ENCODE peak calls at places on chromosomes 12 and 14, in four cellular contexts. One of them, this sample, is unnamed.
A peak's percentile ranks its signal among the peaks of the same experiment; 100 is the strongest.

GRCh38 chr14:54329082-54329695 is 67.6 kb upstream of the CDKN3 start:
- DNase-seq in sigmoid colon: no peak
- DNase-seq in breast epithelium: no peak
- DNase-seq in transverse colon: peak; percentile 34
- DNase-seq in this sample: no peak

GRCh38 chr14:31690056-31690455 is 128.9 kb downstream of the NUBPL start:
- DNase-seq in sigmoid colon: no peak
- DNase-seq in breast epithelium: no peak
- DNase-seq in transverse colon: no peak
- DNase-seq in this sample: no peak

GRCh38 chr14:94946244-94946643 is 176.3 kb upstream of the GSC start:
- DNase-seq in sigmoid colon: no peak
- DNase-seq in breast epithelium: no peak
- DNase-seq in transverse colon: no peak
- DNase-seq in this sample: no peak

GRCh38 chr12:13204428-13204827 is 7.9 kb downstream of the EMP1 start:
- DNase-seq in sigmoid colon: no peak
- DNase-seq in breast epithelium: no peak
- DNase-seq in transverse colon: no peak
- DNase-seq in this sample: no peak

GRCh38 chr14:61811882-61812346 is 49.7 kb downstream of the SNAPC1 start:
- DNase-seq in sigmoid colon: no peak
- DNase-seq in breast epithelium: no peak
- DNase-seq in transverse colon: no peak
- DNase-seq in this sample: no peak

GRCh38 chr14:73223049-73223448 is 14.3 kb upstream of the PAPLN start:
- DNase-seq in sigmoid colon: no peak
- DNase-seq in breast epithelium: no peak
- DNase-seq in transverse colon: no peak
- DNase-seq in this sample: no peak

GRCh38 chr12:92075425-92075891 is 70.2 kb downstream of the BTG1 start:
- DNase-seq in sigmoid colon: no peak
- DNase-seq in breast epithelium: no peak
- DNase-seq in transverse colon: no peak
- DNase-seq in this sample: no peak

GRCh38 chr12:70920251-70920851 is at the start of gene PTPRR:
- DNase-seq in sigmoid colon: no peak
- DNase-seq in breast epithelium: no peak
- DNase-seq in transverse colon: no peak
- DNase-seq in this sample: no peak

GRCh38 chr12:15527201-15527782 is 205.0 kb downstream of the PTPRO start:
- DNase-seq in sigmoid colon: no peak
- DNase-seq in breast epithelium: no peak
- DNase-seq in transverse colon: peak; percentile 36
- DNase-seq in this sample: no peak

GRCh38 chr14:50407089-50407813 is 10.6 kb upstream of the CDKL1 start:
- DNase-seq in sigmoid colon: no peak
- DNase-seq in breast epithelium: no peak
- DNase-seq in transverse colon: no peak
- DNase-seq in this sample: no peak

GRCh38 chr14:76497550-76498484 is 121.9 kb downstream of the ESRRB start:
- DNase-seq in sigmoid colon: peak; percentile 55
- DNase-seq in breast epithelium: no peak
- DNase-seq in transverse colon: no peak
- DNase-seq in this sample: no peak

GRCh38 chr12:77734489-77734888 is 96.2 kb upstream of the NAV3 start:
- DNase-seq in sigmoid colon: no peak
- DNase-seq in breast epithelium: no peak
- DNase-seq in transverse colon: no peak
- DNase-seq in this sample: no peak

GRCh38 chr14:76977793-76978730 is 50.4 kb downstream of the IRF2BPL start:
- DNase-seq in sigmoid colon: peak; percentile 82
- DNase-seq in breast epithelium: peak; percentile 61
- DNase-seq in transverse colon: peak; percentile 46
- DNase-seq in this sample: no peak

GRCh38 chr14:106790189-106791036 is 1264.0 kb downstream of the TMEM121 start:
- DNase-seq in sigmoid colon: no peak
- DNase-seq in breast epithelium: peak; percentile 22
- DNase-seq in transverse colon: peak; percentile 89
- DNase-seq in this sample: no peak

GRCh38 chr12:11704094-11704493 is 54.6 kb downstream of the ETV6 start:
- DNase-seq in sigmoid colon: no peak
- DNase-seq in breast epithelium: no peak
- DNase-seq in transverse colon: no peak
- DNase-seq in this sample: no peak

GRCh38 chr12:107734139-107734538 is 26.8 kb downstream of the PRDM4 start:
- DNase-seq in sigmoid colon: no peak
- DNase-seq in breast epithelium: no peak
- DNase-seq in transverse colon: no peak
- DNase-seq in this sample: no peak

GRCh38 chr12:7479784-7480183 is 23.8 kb downstream of the CD163 start:
- DNase-seq in sigmoid colon: no peak
- DNase-seq in breast epithelium: no peak
- DNase-seq in transverse colon: no peak
- DNase-seq in this sample: no peak

GRCh38 chr12:58871557-58871956 is 48.7 kb downstream of the LRIG3 start:
- DNase-seq in sigmoid colon: no peak
- DNase-seq in breast epithelium: no peak
- DNase-seq in transverse colon: no peak
- DNase-seq in this sample: no peak

GRCh38 chr12:26239508-26240328 is 44.3 kb downstream of the SSPN start:
- DNase-seq in sigmoid colon: peak; percentile 93
- DNase-seq in breast epithelium: peak; percentile 95
- DNase-seq in transverse colon: no peak
- DNase-seq in this sample: peak; percentile 63

GRCh38 chr12:124557518-124558223 is 9.7 kb downstream of the NCOR2 start:
- DNase-seq in sigmoid colon: no peak
- DNase-seq in breast epithelium: no peak
- DNase-seq in transverse colon: no peak
- DNase-seq in this sample: no peak

GRCh38 chr12:89278862-89279261 is 73.4 kb downstream of the DUSP6 start:
- DNase-seq in sigmoid colon: no peak
- DNase-seq in breast epithelium: no peak
- DNase-seq in transverse colon: no peak
- DNase-seq in this sample: no peak

GRCh38 chr14:103113303-103113702 is 10.0 kb upstream of the TNFAIP2 start:
- DNase-seq in sigmoid colon: no peak
- DNase-seq in breast epithelium: no peak
- DNase-seq in transverse colon: no peak
- DNase-seq in this sample: no peak
- H3K4me1 ChIP-seq in sigmoid colon: peaks cover 20% of the 10 kb centered on the region
- H3K4me1 ChIP-seq in breast epithelium: peaks cover 14% of the 10 kb centered on the region
- H3K4me1 ChIP-seq in transverse colon: peaks cover 22% of the 10 kb centered on the region
- H3K4me1 ChIP-seq in this sample: no peaks in the 10 kb centered on the region

DNA sequence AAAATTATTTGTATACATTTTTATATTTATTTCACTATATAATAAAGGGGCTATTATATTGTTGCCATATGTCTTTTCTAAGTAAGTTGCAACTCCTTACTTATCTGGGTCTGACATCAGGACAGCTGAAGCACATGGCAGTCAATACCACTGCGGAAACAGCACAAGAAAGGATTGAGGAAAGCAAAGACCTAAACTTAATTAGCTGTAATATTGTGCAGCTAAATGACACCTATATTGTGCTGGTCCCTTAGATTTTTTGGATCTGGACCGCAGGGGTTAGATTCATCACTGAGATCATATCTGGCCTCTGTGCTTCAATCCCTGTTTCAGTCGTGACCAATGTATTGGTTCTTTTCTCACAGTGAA is 359.6 kb upstream of the DIO2 start:
- DNase-seq in sigmoid colon: no peak
- DNase-seq in breast epithelium: no peak
- DNase-seq in transverse colon: no peak
- DNase-seq in this sample: no peak
- H3K27ac ChIP-seq in sigmoid colon: no peak overlapping the region
- H3K27ac ChIP-seq in breast epithelium: no peak overlapping the region
- H3K27ac ChIP-seq in transverse colon: no peak overlapping the region
- H3K27ac ChIP-seq in this sample: no peak overlapping the region

GRCh38 chr14:90627478-90627877 is 188.8 kb downstream of the TTC7B start:
- DNase-seq in sigmoid colon: no peak
- DNase-seq in breast epithelium: no peak
- DNase-seq in transverse colon: no peak
- DNase-seq in this sample: no peak

GRCh38 chr14:90628825-90629224 is 187.4 kb downstream of the TTC7B start:
- DNase-seq in sigmoid colon: peak; percentile 76
- DNase-seq in breast epithelium: no peak
- DNase-seq in transverse colon: no peak
- DNase-seq in this sample: no peak

GRCh38 chr14:90624732-90625444 is 191.3 kb downstream of the TTC7B start:
- DNase-seq in sigmoid colon: no peak
- DNase-seq in breast epithelium: no peak
- DNase-seq in transverse colon: no peak
- DNase-seq in this sample: peak; percentile 63

GRCh38 chr14:90625445-90625844 is 190.8 kb downstream of the TTC7B start:
- DNase-seq in sigmoid colon: no peak
- DNase-seq in breast epithelium: no peak
- DNase-seq in transverse colon: no peak
- DNase-seq in this sample: no peak

GRCh38 chr14:90626550-90626949 is 189.7 kb downstream of the TTC7B start:
- DNase-seq in sigmoid colon: peak; percentile 94
- DNase-seq in breast epithelium: peak; percentile 71
- DNase-seq in transverse colon: peak; percentile 24
- DNase-seq in this sample: peak; percentile 84
- TF ChIP-seq POLR2AphosphoS5 in sigmoid colon: peak; percentile 95
- TF ChIP-seq POLR2AphosphoS5 in breast epithelium: no peak
- TF ChIP-seq POLR2AphosphoS5 in transverse colon: peak; percentile 41
- TF ChIP-seq POLR2AphosphoS5 in this sample: peak; percentile 85

DNA sequence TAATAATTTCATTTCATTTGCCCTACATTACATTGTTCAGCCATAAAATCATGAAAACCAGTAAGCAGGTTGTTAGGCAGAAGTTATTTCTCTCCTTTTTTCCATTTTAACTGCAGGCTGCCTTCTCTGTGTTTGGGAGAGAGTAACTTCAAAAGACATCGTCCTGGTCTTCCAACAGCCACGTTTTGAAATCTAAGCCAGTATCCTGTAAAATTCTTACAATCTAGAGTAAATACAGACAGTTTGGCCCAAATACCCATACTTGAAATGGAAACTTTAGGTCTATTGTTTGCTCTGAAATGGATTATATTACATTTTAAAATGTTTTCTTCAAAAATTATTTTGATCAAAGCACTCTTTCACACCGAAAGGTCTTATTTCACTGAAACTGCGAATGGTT is 66.1 kb upstream of the SLCO1C1 start:
- DNase-seq in sigmoid colon: no peak
- DNase-seq in breast epithelium: no peak
- DNase-seq in transverse colon: no peak
- DNase-seq in this sample: no peak
- H3K4me1 ChIP-seq in sigmoid colon: peaks cover 36% of the 10 kb centered on the region
- H3K4me1 ChIP-seq in breast epithelium: no peaks in the 10 kb centered on the region
- H3K4me1 ChIP-seq in transverse colon: peaks cover 25% of the 10 kb centered on the region
- H3K4me1 ChIP-seq in this sample: peaks cover 13% of the 10 kb centered on the region

GRCh38 chr12:4292266-4293063 is 18.9 kb downstream of the CCND2 start:
- DNase-seq in sigmoid colon: no peak
- DNase-seq in breast epithelium: no peak
- DNase-seq in transverse colon: no peak
- DNase-seq in this sample: no peak
- H3K27ac ChIP-seq in sigmoid colon: peak overlapping the region; percentile 84
- H3K27ac ChIP-seq in breast epithelium: no peak overlapping the region
- H3K27ac ChIP-seq in transverse colon: peak overlapping the region; percentile 60
- H3K27ac ChIP-seq in this sample: no peak overlapping the region